ENCODE peak calls at places on chromosomes 6 and 20, in four cellular contexts. A is uterus, F is RWPE2, U is hepatocyte. B is an unnamed sample.

GRCh38 chr6:118187568-118188164 is 280.6 kb downstream of the SLC35F1 start:
- DNase-seq in A (peak; percentile 55), F (no peak), U (peak; percentile 6), B (peak; percentile 41)

GRCh38 chr6:52514514-52514913 is 62.3 kb downstream of the TRAM2 start:
- DNase-seq in A (peak; percentile 76), F (no peak), U (peak; percentile 52), B (peak; percentile 85)

GRCh38 chr6:108707328-108707976 is 140.8 kb upstream of the ARMC2 start:
- DNase-seq in A (no peak), F (no peak), U (no peak), B (no peak)

GRCh38 chr20:30168025-30168799 is 1089.3 kb upstream of the DEFB115 start:
- DNase-seq in A (peak; percentile 16), F (peak; percentile 83), U (no peak), B (no peak)

GRCh38 chr20:61677928-61678327 is 387.8 kb downstream of the TAF4 start:
- DNase-seq in A (no peak), F (no peak), U (no peak), B (no peak)

GRCh38 chr20:12153616-12154015 is 235.9 kb downstream of the BTBD3 start:
- DNase-seq in A (no peak), F (no peak), U (no peak), B (no peak)

GRCh38 chr6:30493643-30494250 is 4.4 kb downstream of the HLA-E start:
- DNase-seq in A (no peak), F (no peak), U (no peak), B (no peak)

GRCh38 chr6:157879034-157879872 is 56.2 kb downstream of the SNX9 start:
- DNase-seq in A (no peak), F (no peak), U (no peak), B (no peak)

GRCh38 chr6:148547110-148547509 is 199.7 kb upstream of the UST start:
- DNase-seq in A (no peak), F (no peak), U (no peak), B (no peak)

GRCh38 chr20:31497838-31498540 is 16.3 kb upstream of the HM13 start:
- DNase-seq in A (peak; percentile 53), F (no peak), U (peak; percentile 26), B (no peak)

GRCh38 chr6:168683621-168684020 is 242.6 kb downstream of the SMOC2 start:
- DNase-seq in A (no peak), F (no peak), U (no peak), B (no peak)

GRCh38 chr6:129860901-129861665 is at the start of gene TMEM244:
- DNase-seq in A (no peak), F (no peak), U (no peak), B (peak; percentile 66)

GRCh38 chr6:166046232-166046631 is 121.4 kb downstream of the TBXT start:
- DNase-seq in A (no peak), F (no peak), U (no peak), B (no peak)

GRCh38 chr6:105988321-105988720 is 97.8 kb upstream of the PRDM1 start:
- DNase-seq in A (no peak), F (no peak), U (no peak), B (peak; percentile 73)

GRCh38 chr20:24743641-24744040 is 205.4 kb upstream of the CST7 start:
- DNase-seq in A (no peak), F (no peak), U (no peak), B (no peak)
- H3K4me1 ChIP-seq in A (no peaks in the 10 kb centered on the region), F (peaks cover 15% of the 10 kb centered on the region), U (no peaks in the 10 kb centered on the region), B (peaks cover 17% of the 10 kb centered on the region)

DNA sequence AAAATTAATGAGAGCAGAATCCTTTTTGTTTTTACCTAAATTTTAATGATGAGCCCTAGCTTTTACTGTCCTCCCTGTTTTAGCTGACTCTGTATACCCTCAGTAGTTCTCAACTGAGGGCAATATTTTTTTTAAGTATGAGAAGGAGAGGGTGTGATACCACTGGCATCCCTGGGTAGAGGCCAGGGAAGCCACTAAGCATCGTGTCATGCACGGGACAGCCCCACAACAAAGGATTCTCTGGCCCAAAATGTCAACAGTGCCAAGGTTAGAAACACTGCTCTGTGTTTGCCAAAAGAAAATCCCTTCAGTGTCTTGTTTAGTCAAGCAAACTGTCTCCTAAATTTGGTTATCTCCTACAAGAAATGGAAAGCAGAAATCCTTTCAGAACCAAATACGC is 210.4 kb downstream of the KCNQ5 start:
- DNase-seq in A (no peak), F (no peak), U (no peak), B (no peak)
- H3K4me3 ChIP-seq in A (no peak overlapping the region), F (no peak overlapping the region), U (no peak overlapping the region), B (no peak overlapping the region)

DNA sequence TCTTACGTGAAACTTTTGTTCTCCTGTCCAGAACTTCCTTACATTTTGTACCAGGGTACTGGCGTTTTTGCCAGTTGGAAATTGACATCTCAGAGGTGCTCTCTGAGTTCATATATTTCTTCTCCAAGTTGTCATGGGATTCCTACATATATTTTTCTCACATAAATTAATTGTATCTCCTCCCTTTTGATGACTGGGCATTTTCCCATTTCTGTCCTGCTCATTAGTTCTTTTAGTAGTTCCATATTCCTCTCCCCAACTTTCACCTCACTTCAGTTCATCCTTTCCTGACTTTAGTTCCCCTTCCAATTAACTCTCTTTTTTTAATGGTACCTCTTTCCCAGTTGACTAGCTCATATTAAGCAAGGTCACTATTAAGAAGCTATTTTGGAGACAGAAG is 10.8 kb downstream of the ZKSCAN8 start:
- DNase-seq in A (no peak), F (no peak), U (no peak), B (no peak)
- H3K9me3 ChIP-seq in A (no peaks in the 10 kb centered on the region), F (no peaks in the 10 kb centered on the region), U (no peaks in the 10 kb centered on the region), B (peaks cover 16% of the 10 kb centered on the region)

DNA sequence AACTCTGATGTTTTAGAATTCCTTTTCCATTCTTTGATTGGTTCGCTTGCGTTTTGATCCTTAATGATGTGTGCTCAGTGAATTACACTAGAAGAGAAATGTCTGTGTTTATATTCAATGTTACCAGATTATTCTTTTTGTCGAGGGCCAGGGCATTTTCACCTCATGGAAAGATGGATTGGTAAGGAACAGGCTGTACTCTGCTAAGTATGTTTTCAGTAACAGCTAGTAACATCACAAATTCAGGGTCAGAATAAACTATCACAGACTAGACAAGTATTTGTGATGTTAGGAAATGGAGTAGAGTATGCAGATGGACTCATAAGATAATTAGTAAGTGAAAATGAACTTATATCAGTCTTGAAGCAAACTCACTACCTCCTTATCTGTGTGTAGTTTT is 235.6 kb downstream of the SOX4 start:
- DNase-seq in A (no peak), F (no peak), U (no peak), B (no peak)
- H3K4me1 ChIP-seq in A (no peaks in the 10 kb centered on the region), F (peaks cover 7% of the 10 kb centered on the region), U (peaks cover 15% of the 10 kb centered on the region), B (peaks cover 4% of the 10 kb centered on the region)

GRCh38 chr6:134873500-134874388 is 76.2 kb downstream of the ALDH8A1 start:
- DNase-seq in A (no peak), F (no peak), U (no peak), B (no peak)
- H3K4me3 ChIP-seq in A (no peak overlapping the region), F (no peak overlapping the region), U (no peak overlapping the region), B (no peak overlapping the region)